ENCODE peak calls at places on chromosomes 6 and 20, in nine cellular contexts. A, X, K, U, O, N, R, W and L are unnamed samples.

GRCh38 chr6:38725414-38726183 is 10.5 kb downstream of the DNAH8 start:
- DNase-seq in O (no peak), A (peak; percentile 24), N (no peak), W (peak; percentile 10), R (peak; percentile 15), X (no peak), K (no peak), U (no peak), L (no peak)

GRCh38 chr6:51842487-51843469 is 244.6 kb downstream of the PKHD1 start:
- DNase-seq in U (no peak), N (no peak), O (no peak), W (no peak), X (no peak), A (no peak), K (no peak), R (no peak), L (no peak)

GRCh38 chr20:19815553-19815991 is 57.5 kb downstream of the RIN2 start:
- DNase-seq in W (peak; percentile 98), N (peak; percentile 66), R (peak; percentile 10), K (peak; percentile 30), X (peak; percentile 99), A (peak; percentile 99), U (no peak), O (peak; percentile 52), L (peak; percentile 98)

GRCh38 chr20:62506791-62507190 is 31.0 kb upstream of the GATA5 start:
- DNase-seq in W (no peak), R (no peak), U (no peak), N (no peak), K (no peak), X (no peak), O (no peak), A (no peak), L (no peak)

GRCh38 chr6:138576303-138576702 is 77.0 kb upstream of the NHSL1 start:
- DNase-seq in A (no peak), X (no peak), R (no peak), W (no peak), K (no peak), N (no peak), O (no peak), U (no peak), L (no peak)

GRCh38 chr20:32321390-32321789 is 36.7 kb upstream of the ASXL1 start:
- DNase-seq in U (no peak), K (no peak), W (no peak), R (no peak), O (no peak), N (no peak), X (no peak), A (no peak), L (no peak)

GRCh38 chr20:4246428-4246827 is 231.1 kb upstream of the RNF24 start:
- DNase-seq in N (no peak), A (no peak), U (no peak), R (no peak), O (no peak), W (no peak), K (no peak), X (no peak), L (no peak)

GRCh38 chr6:54737247-54737646 is 109.3 kb upstream of the FAM83B start:
- DNase-seq in K (no peak), X (no peak), A (no peak), N (no peak), U (no peak), R (peak; percentile 75), O (no peak), W (no peak), L (no peak)

GRCh38 chr6:132733288-132733687 is 19.4 kb upstream of the VNN1 start:
- DNase-seq in O (no peak), U (no peak), R (no peak), A (no peak), W (no peak), N (no peak), X (peak; percentile 17), K (no peak), L (no peak)

GRCh38 chr6:132736239-132736638 is 21.5 kb downstream of the VNN2 start:
- DNase-seq in R (no peak), W (no peak), K (no peak), A (no peak), N (no peak), X (peak; percentile 14), O (no peak), U (no peak), L (no peak)

GRCh38 chr6:132731086-132731485 is 17.2 kb upstream of the VNN1 start:
- DNase-seq in K (no peak), R (no peak), W (peak; percentile 10), A (peak; percentile 20), N (no peak), X (peak; percentile 55), U (no peak), O (no peak), L (no peak)

GRCh38 chr6:132733814-132734213 is 20.0 kb upstream of the VNN1 start:
- DNase-seq in N (no peak), O (no peak), R (no peak), K (no peak), U (no peak), W (no peak), A (no peak), X (no peak), L (no peak)

GRCh38 chr6:132734694-132735236 is 20.9 kb upstream of the VNN1 start:
- DNase-seq in U (peak; percentile 9), K (no peak), O (no peak), N (no peak), A (peak; percentile 10), R (peak; percentile 43), W (no peak), X (peak; percentile 83), L (no peak)
- TF ChIP-seq CTCF in U (peak; percentile 46), K (no peak), O (no peak), N (no peak), A (peak; percentile 69), R (peak; percentile 53), W (no peak), X (peak; percentile 37), L (peak; percentile 29)

DNA sequence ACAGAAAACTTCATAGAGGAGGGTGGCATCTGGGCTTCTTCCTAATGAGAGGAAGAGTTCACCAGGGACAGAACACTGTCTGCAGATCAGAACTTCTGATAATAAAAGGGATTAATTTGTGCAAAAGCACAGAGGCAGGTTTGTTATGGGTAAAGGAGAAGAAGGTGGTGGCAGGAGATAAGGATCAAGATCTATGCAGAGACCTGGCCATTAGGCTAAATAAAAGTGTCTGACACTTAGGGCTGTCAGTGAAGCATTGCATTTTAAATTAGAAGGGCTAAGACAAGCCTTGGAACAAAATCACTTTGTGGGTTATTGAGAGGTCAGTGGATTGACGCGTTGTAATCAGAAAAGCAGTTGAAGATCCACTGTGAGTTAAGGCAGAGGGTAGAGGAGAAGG is 76.7 kb downstream of the MAP3K4 start:
- DNase-seq in X (no peak), W (no peak), O (no peak), N (no peak), U (no peak), K (no peak), A (no peak), R (no peak), L (no peak)
- H3K4me3 ChIP-seq in X (no peak overlapping the region), W (no peak overlapping the region), O (no peak overlapping the region), N (no peak overlapping the region), U (no peak overlapping the region), K (no peak overlapping the region), A (no peak overlapping the region), R (no peak overlapping the region), L (no peak overlapping the region)

DNA sequence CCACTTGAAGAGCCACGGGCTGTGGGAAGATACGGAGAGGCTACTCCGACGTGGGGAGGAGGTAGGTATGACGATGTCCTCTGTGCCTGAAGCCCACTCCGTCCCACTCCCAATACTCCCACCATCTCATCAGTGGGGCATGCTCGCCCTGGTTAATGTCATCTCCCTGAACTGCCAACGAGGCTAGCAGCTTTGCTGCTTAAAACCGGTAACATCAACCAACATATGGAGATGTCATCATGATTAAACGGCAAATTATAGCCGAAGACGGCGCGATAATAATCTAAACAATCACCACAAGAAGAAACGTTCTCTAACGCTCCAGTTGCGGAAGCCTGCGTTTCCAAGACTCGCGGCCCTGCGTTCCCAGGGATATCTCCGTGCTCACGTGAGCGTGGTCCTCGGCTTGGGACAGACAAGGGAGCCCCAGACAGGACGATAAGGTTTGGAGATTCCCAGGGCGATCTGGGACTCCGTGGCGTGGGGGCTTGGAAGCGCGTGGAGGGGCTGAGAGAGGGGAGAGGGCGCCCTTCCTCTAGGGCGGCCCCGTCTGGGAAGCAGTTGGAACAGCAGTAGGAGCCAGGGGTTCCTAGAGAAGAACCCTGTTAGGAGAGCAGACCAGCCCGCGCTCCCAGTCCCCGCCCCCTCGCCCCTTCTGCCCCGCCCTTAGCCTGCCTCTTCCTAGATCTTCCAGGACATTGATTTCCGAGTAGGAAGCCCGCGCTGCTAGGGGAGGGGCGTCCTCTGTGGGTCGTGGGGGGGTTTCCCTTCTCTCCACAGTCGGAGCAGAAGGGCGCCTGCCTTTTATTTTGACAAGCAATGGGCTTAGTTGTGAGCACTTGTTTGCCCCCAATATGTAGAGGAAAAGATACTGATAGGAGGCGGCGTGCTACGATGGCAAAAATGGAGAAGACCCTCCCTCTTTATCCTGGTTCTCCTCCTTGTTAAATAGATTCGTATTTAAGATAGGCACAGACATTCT is 10.7 kb downstream of the NRN1 start:
- DNase-seq in A (peak; percentile 31), R (peak; percentile 92), W (no peak), K (peak; percentile 43), O (peak; percentile 65), X (peak; percentile 19), N (peak; percentile 83), U (peak; percentile 75), L (no peak)
- H3K27me3 ChIP-seq in A (peaks cover 58% of the 10 kb centered on the region), R (peaks cover 100% of the 10 kb centered on the region), W (peaks cover 89% of the 10 kb centered on the region), K (no peaks in the 10 kb centered on the region), O (peaks cover 68% of the 10 kb centered on the region), X (peaks cover 71% of the 10 kb centered on the region), N (peaks cover 86% of the 10 kb centered on the region), U (peaks cover 96% of the 10 kb centered on the region), L (peaks cover 25% of the 10 kb centered on the region)

GRCh38 chr6:41155132-41155805 is 1.1 kb upstream of the TREML1 start:
- DNase-seq in W (no peak), N (no peak), R (no peak), K (no peak), X (peak; percentile 8), A (peak; percentile 4), U (no peak), O (no peak), L (no peak)

GRCh38 chr6:41157323-41157722 is 3.2 kb upstream of the TREML1 start:
- DNase-seq in W (no peak), O (no peak), R (no peak), X (no peak), A (no peak), N (no peak), U (no peak), K (no peak), L (no peak)

GRCh38 chr6:41156771-41157170 is 2.6 kb upstream of the TREML1 start:
- DNase-seq in A (no peak), U (no peak), N (no peak), W (no peak), O (no peak), K (no peak), R (no peak), X (no peak), L (no peak)

GRCh38 chr6:41153992-41154625 is at the start of gene TREML1:
- DNase-seq in U (no peak), R (no peak), O (no peak), A (no peak), K (no peak), N (no peak), X (no peak), W (no peak), L (no peak)

DNA sequence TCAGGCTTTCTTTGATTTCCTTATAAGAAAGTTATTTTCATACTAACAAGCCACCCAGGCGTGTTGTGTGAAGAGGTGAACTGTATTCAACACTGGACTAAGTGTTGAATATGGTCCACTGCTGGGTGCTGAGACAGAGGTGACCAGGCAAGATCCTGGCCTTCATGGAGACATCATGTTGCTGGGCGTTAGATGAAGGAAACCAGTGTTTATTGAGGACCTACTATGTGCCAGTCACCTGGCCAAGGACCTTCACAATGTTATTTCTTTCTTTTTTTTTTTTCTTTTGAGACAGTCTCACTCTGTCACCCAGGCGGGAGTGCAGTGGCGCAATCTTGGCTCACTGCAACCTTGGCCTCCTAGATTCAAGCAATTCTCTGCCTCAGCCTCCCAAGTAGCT is 1.9 kb upstream of the TREML1 start:
- DNase-seq in O (no peak), X (no peak), A (no peak), U (no peak), K (no peak), R (no peak), N (no peak), W (no peak), L (no peak)
- TF ChIP-seq CTCF in O (no peak), X (no peak), A (no peak), U (no peak), K (no peak), R (no peak), N (no peak), W (no peak), L (no peak)